ENCODE peak calls at places on chromosomes 3 and 15, in nine cellular contexts. S is M059J; R is adrenal gland; C is adipocyte; T is activated CD8-positive, alpha-beta memory T cell treated with anti-CD3 and anti-CD28 coated beads, Interleukin-2, amount 50 U/mL, for 48 hours; I is GM10248; G is H4; F is stomach; M is activated CD8-positive, alpha-beta T cell treated with anti-CD3 and anti-CD28 coated beads for 36 hours. V is an unnamed sample.

GRCh38 chr15:90512281-90512680 is 17.4 kb upstream of the CRTC3 start:
- DNase-seq in F (no peak), I (no peak), C (no peak), M (no peak), G (no peak), R (no peak), T (no peak), S (no peak), V (no peak)

GRCh38 chr15:83305696-83306291 is 21.3 kb upstream of the BNC1 start:
- DNase-seq in S (no peak), M (no peak), F (no peak), C (peak), R (no peak), G (no peak), I (no peak), T (no peak), V (peak)

GRCh38 chr3:39186692-39187151 is 5.7 kb downstream of the XIRP1 start:
- DNase-seq in C (no peak), T (no peak), G (no peak), M (no peak), I (no peak), F (no peak), S (no peak), R (no peak), V (no peak)

GRCh38 chr3:50419595-50419994 is 60.3 kb upstream of the TMEM115 start:
- DNase-seq in G (no peak), M (no peak), T (no peak), S (no peak), R (no peak), F (no peak), I (no peak), C (no peak), V (no peak)

GRCh38 chr3:159947220-159947619 is 41.4 kb upstream of the IL12A start:
- DNase-seq in F (no peak), M (no peak), G (no peak), R (no peak), C (peak), T (no peak), S (peak), I (no peak), V (no peak)

GRCh38 chr15:39641187-39641889 is 60.5 kb downstream of the THBS1 start:
- DNase-seq in S (no peak), F (no peak), T (no peak), C (no peak), R (no peak), M (no peak), I (no peak), G (peak), V (peak)

GRCh38 chr3:186959029-186959624 is 28.8 kb downstream of the ST6GAL1 start:
- DNase-seq in I (peak), G (no peak), M (no peak), C (no peak), R (no peak), T (no peak), F (no peak), S (no peak), V (no peak)

GRCh38 chr3:121269389-121269788 is 276.4 kb downstream of the POLQ start:
- DNase-seq in F (no peak), C (no peak), G (no peak), I (no peak), T (no peak), M (no peak), R (no peak), S (no peak), V (no peak)

GRCh38 chr15:63366451-63366850 is 15.2 kb downstream of the CA12 start:
- DNase-seq in T (no peak), G (no peak), S (no peak), I (no peak), C (no peak), F (no peak), M (no peak), R (no peak), V (no peak)

GRCh38 chr3:99789322-99789721 is 28.3 kb upstream of the CMSS1 start:
- DNase-seq in C (peak), R (peak), T (no peak), I (peak), M (peak), G (peak), F (no peak), S (peak), V (peak)

GRCh38 chr15:55993804-55994539 is 560 bp upstream of the NEDD4 start:
- DNase-seq in R (peak), T (no peak), M (no peak), C (peak), S (peak), F (no peak), I (peak), G (peak), V (no peak)

GRCh38 chr3:18300916-18301315 is 124.2 kb downstream of the SATB1 start:
- DNase-seq in S (no peak), R (no peak), T (no peak), M (no peak), G (no peak), F (no peak), I (no peak), C (peak), V (no peak)

GRCh38 chr3:168843481-168843880 is 747.8 kb upstream of the GOLIM4 start:
- DNase-seq in S (no peak), M (no peak), C (no peak), G (no peak), R (no peak), I (no peak), T (no peak), F (no peak), V (no peak)

GRCh38 chr3:122973893-122974615 is 53.5 kb downstream of the SEMA5B start:
- DNase-seq in F (no peak), C (no peak), S (no peak), M (no peak), R (no peak), G (no peak), I (no peak), T (no peak), V (no peak)

GRCh38 chr15:91954211-91954804 is 100.8 kb downstream of the SLCO3A1 start:
- DNase-seq in C (no peak), F (no peak), I (no peak), S (no peak), M (no peak), T (no peak), R (no peak), G (no peak), V (no peak)

GRCh38 chr3:195698325-195699147 is 22.2 kb upstream of the MUC20 start:
- DNase-seq in S (no peak), G (no peak), T (no peak), C (no peak), R (no peak), F (no peak), I (no peak), M (no peak), V (no peak)

GRCh38 chr3:133944641-133945441 is 49.2 kb upstream of the RAB6B start:
- DNase-seq in F (no peak), C (no peak), G (peak), T (no peak), S (peak), I (no peak), R (peak), M (no peak), V (no peak)

GRCh38 chr3:88882121-88882520 is 225.3 kb upstream of the EPHA3 start:
- DNase-seq in T (no peak), C (no peak), S (no peak), F (no peak), R (no peak), G (no peak), I (no peak), M (no peak), V (no peak)

GRCh38 chr3:188979669-188980311 is 192.0 kb upstream of the TPRG1 start:
- DNase-seq in T (no peak), I (no peak), G (no peak), F (no peak), C (no peak), M (no peak), R (no peak), S (no peak), V (no peak)

GRCh38 chr3:126646662-126647061 is 8.3 kb downstream of the TXNRD3 start:
- DNase-seq in I (no peak), G (no peak), T (no peak), R (no peak), S (no peak), M (no peak), F (no peak), C (peak), V (no peak)

GRCh38 chr3:112687621-112688020 is 46.7 kb upstream of the CCDC80 start:
- DNase-seq in M (no peak), T (no peak), G (no peak), F (no peak), I (no peak), C (no peak), S (no peak), R (no peak), V (no peak)

GRCh38 chr15:24856397-24857093 is 98.2 kb upstream of the SNRPN start:
- DNase-seq in I (no peak), T (no peak), S (no peak), C (no peak), G (no peak), F (no peak), R (no peak), M (no peak), V (peak)

GRCh38 chr3:151263126-151263525 is 15.2 kb downstream of the P2RY14 start:
- DNase-seq in R (no peak), C (peak), S (no peak), I (no peak), T (no peak), F (no peak), G (no peak), M (no peak), V (no peak)

GRCh38 chr3:77065750-77066149 is 25.9 kb downstream of the ROBO2 start:
- DNase-seq in F (no peak), I (no peak), C (no peak), M (no peak), R (no peak), G (no peak), T (no peak), S (no peak), V (no peak)

GRCh38 chr15:88904257-88904807 is 8.8 kb downstream of the MFGE8 start:
- DNase-seq in T (no peak), G (no peak), F (no peak), S (no peak), I (no peak), C (no peak), R (no peak), M (no peak), V (no peak)

GRCh38 chr3:113441051-113441770 is at the start of gene CFAP44:
- DNase-seq in F (peak), T (peak), R (peak), G (no peak), C (no peak), I (no peak), S (no peak), M (peak), V (peak)

GRCh38 chr3:42654331-42655201 is 1.1 kb downstream of the ZBTB47 start:
- DNase-seq in C (peak), R (peak), F (peak), G (no peak), S (peak), T (peak), I (peak), M (no peak), V (peak)

GRCh38 chr3:189897406-189897805 is 223.3 kb downstream of the P3H2 start:
- DNase-seq in G (no peak), T (no peak), S (no peak), R (no peak), C (no peak), F (no peak), M (no peak), I (no peak), V (no peak)

GRCh38 chr3:76096036-76096435 is 310.7 kb upstream of the ZNF717 start:
- DNase-seq in S (no peak), M (no peak), F (no peak), I (no peak), G (no peak), R (no peak), C (peak), T (no peak), V (no peak)

GRCh38 chr3:124986153-124987143 is 51.9 kb upstream of the MUC13 start:
- DNase-seq in R (no peak), T (no peak), S (peak), G (peak), M (no peak), I (no peak), F (no peak), C (peak), V (no peak)

GRCh38 chr3:157460253-157460652 is 23.6 kb downstream of the PTX3 start:
- DNase-seq in C (no peak), F (no peak), M (no peak), G (no peak), I (no peak), S (peak), T (no peak), R (no peak), V (no peak)

V was measured in putamen.